ENCODE peak calls at places on chromosomes 1 and 21, in nine cellular contexts. R, W, G, I, U, B, Y, M and Z are unnamed samples.
A peak's percentile ranks its signal among the peaks of the same experiment; 100 is the strongest.

GRCh38 chr1:240478536-240478935 is 133.4 kb downstream of the GREM2 start:
- DNase-seq in R (no peak), U (no peak), M (no peak), I (no peak), G (no peak), B (no peak), Y (no peak), W (no peak), Z (no peak)

GRCh38 chr1:162570718-162571117 is 9.2 kb downstream of the UAP1 start:
- DNase-seq in M (no peak), Y (no peak), R (no peak), I (no peak), G (no peak), W (no peak), B (no peak), U (no peak), Z (no peak)

GRCh38 chr1:206587904-206588303 is 24.4 kb downstream of the EIF2D start:
- DNase-seq in I (no peak), W (no peak), U (no peak), G (no peak), M (no peak), R (no peak), B (no peak), Y (no peak), Z (no peak)

GRCh38 chr21:33686386-33686785 is 44.1 kb downstream of the ITSN1 start:
- DNase-seq in M (no peak), I (no peak), G (no peak), R (no peak), W (no peak), U (no peak), B (no peak), Y (no peak), Z (no peak)

GRCh38 chr1:32470431-32470830 is 5.6 kb downstream of the ZBTB8B start:
- DNase-seq in I (no peak), R (no peak), Y (no peak), B (no peak), U (no peak), G (no peak), W (no peak), M (no peak), Z (no peak)

GRCh38 chr1:207186503-207186902 is 82.5 kb downstream of the C4BPA start:
- DNase-seq in Y (no peak), R (no peak), W (no peak), M (peak; percentile 30), I (no peak), U (no peak), B (no peak), G (no peak), Z (peak; percentile 28)

GRCh38 chr1:38221006-38221649 is 174.5 kb upstream of the POU3F1 start:
- DNase-seq in W (no peak), B (no peak), R (no peak), M (peak; percentile 89), Y (peak; percentile 70), I (no peak), U (no peak), G (no peak), Z (peak; percentile 85)

GRCh38 chr1:53625049-53625448 is 113.9 kb downstream of the GLIS1 start:
- DNase-seq in B (no peak), M (peak; percentile 50), Y (no peak), R (no peak), I (no peak), G (no peak), U (no peak), W (no peak), Z (no peak)

GRCh38 chr1:117828206-117828605 is 101.2 kb downstream of the GDAP2 start:
- DNase-seq in U (no peak), Y (no peak), B (no peak), M (peak; percentile 97), I (no peak), R (no peak), G (no peak), W (no peak), Z (peak; percentile 77)

GRCh38 chr1:23417570-23417969 is 7.0 kb downstream of the TCEA3 start:
- DNase-seq in M (peak; percentile 55), U (no peak), R (no peak), W (no peak), I (no peak), G (no peak), B (no peak), Y (no peak), Z (no peak)

GRCh38 chr1:31739281-31739853 is 24.8 kb downstream of the ADGRB2 start:
- DNase-seq in I (no peak), W (no peak), M (no peak), R (no peak), U (no peak), Y (peak; percentile 49), G (no peak), B (no peak), Z (no peak)

GRCh38 chr1:197798492-197798891 is 23.2 kb upstream of the DENND1B start:
- DNase-seq in I (peak; percentile 7), Y (no peak), B (no peak), U (no peak), R (no peak), M (peak; percentile 22), W (no peak), G (no peak), Z (no peak)

GRCh38 chr1:10640843-10641553 is 155.4 kb downstream of the CASZ1 start:
- DNase-seq in W (no peak), M (no peak), I (no peak), Y (no peak), B (no peak), G (no peak), U (no peak), R (no peak), Z (no peak)

GRCh38 chr21:41783476-41784150 is 16.8 kb upstream of the RIPK4 start:
- DNase-seq in B (no peak), G (no peak), U (no peak), M (peak; percentile 93), I (peak; percentile 38), Y (peak; percentile 76), W (no peak), R (no peak), Z (peak; percentile 47)

GRCh38 chr1:77096496-77097255 is 122.6 kb downstream of the PIGK start:
- DNase-seq in W (no peak), Y (no peak), U (no peak), G (no peak), R (no peak), B (no peak), M (no peak), I (no peak), Z (no peak)

GRCh38 chr1:205668951-205669340 is 11.4 kb downstream of the SLC45A3 start:
- DNase-seq in B (no peak), U (no peak), M (no peak), I (no peak), R (no peak), W (no peak), G (no peak), Y (no peak), Z (no peak)

GRCh38 chr1:200281451-200281850 is 128.4 kb downstream of the ZNF281 start:
- DNase-seq in M (no peak), W (no peak), B (no peak), G (no peak), U (no peak), I (no peak), Y (no peak), R (no peak), Z (no peak)

GRCh38 chr1:207487636-207488035 is 8.3 kb upstream of the CR1 start:
- DNase-seq in B (no peak), W (no peak), M (no peak), U (no peak), I (no peak), R (no peak), G (no peak), Y (no peak), Z (no peak)

GRCh38 chr1:25810341-25811299 is 9.1 kb upstream of the MTFR1L start:
- DNase-seq in R (no peak), M (peak; percentile 59), W (peak; percentile 81), G (no peak), I (no peak), U (no peak), B (peak; percentile 62), Y (peak; percentile 60), Z (peak; percentile 26)

GRCh38 chr1:12613180-12613579 is 4.8 kb downstream of the DHRS3 start:
- DNase-seq in Y (no peak), U (no peak), R (no peak), G (no peak), M (no peak), B (no peak), W (no peak), I (no peak), Z (no peak)

GRCh38 chr1:200923607-200924006 is 28.9 kb downstream of the INAVA start:
- DNase-seq in W (no peak), G (no peak), U (no peak), M (peak; percentile 60), R (no peak), Y (no peak), I (no peak), B (no peak), Z (no peak)

GRCh38 chr1:6271554-6271953 is 10.7 kb upstream of the GPR153 start:
- DNase-seq in U (no peak), Y (no peak), W (no peak), M (peak; percentile 59), I (no peak), G (no peak), B (no peak), R (no peak), Z (no peak)

GRCh38 chr1:201112173-201112731 is at the start of gene CACNA1S:
- DNase-seq in U (no peak), I (no peak), R (no peak), M (no peak), G (no peak), W (no peak), B (no peak), Y (no peak), Z (no peak)